ENCODE peak calls at places on chromosomes 7 and 10, in seven cellular contexts. M is SK-N-SH, I is HepG2, P is GM12891, D is K562, L is GM12878, N is H1. J is an unnamed sample.

GRCh38 chr10:118045842-118046490 is 775 bp downstream of the RAB11FIP2 start:
- DNase-seq in M (no peak), I (peak; percentile 15), P (no peak), D (no peak), L (peak; percentile 4), N (peak; percentile 75), J (peak; percentile 3)

GRCh38 chr7:138254444-138254843 is 178.2 kb downstream of the AKR1D1 start:
- DNase-seq in M (no peak), I (no peak), P (no peak), D (no peak), L (no peak), N (no peak), J (no peak)

GRCh38 chr10:1217237-1217587 is 161.0 kb downstream of the WDR37 start:
- DNase-seq in M (no peak), I (no peak), P (no peak), D (no peak), L (no peak), N (no peak), J (no peak)

GRCh38 chr7:27185013-27185707 is at the start of gene HOXA11:
- DNase-seq in M (no peak), I (no peak), P (no peak), D (no peak), L (no peak), N (peak; percentile 60), J (no peak)

GRCh38 chr7:151117565-151117964 is 31.3 kb downstream of the AGAP3 start:
- DNase-seq in M (no peak), I (no peak), P (no peak), D (no peak), L (no peak), N (no peak), J (no peak)

GRCh38 chr7:133512560-133512959 is 259.7 kb downstream of the EXOC4 start:
- DNase-seq in M (no peak), I (no peak), P (no peak), D (no peak), L (no peak), N (no peak), J (no peak)

GRCh38 chr10:59887972-59888640 is 18.2 kb downstream of the CCDC6 start:
- DNase-seq in M (no peak), I (no peak), P (no peak), D (no peak), L (no peak), N (no peak), J (no peak)

GRCh38 chr7:47087866-47088265 is 494.0 kb downstream of the TNS3 start:
- DNase-seq in M (no peak), I (no peak), P (no peak), D (no peak), L (no peak), N (no peak), J (no peak)

GRCh38 chr10:44385726-44386438 is 985 bp upstream of the CXCL12 start:
- DNase-seq in M (peak; percentile 47), I (no peak), P (no peak), D (no peak), L (no peak), N (peak; percentile 77), J (no peak)

GRCh38 chr10:66639351-66639750 is 286.5 kb upstream of the LRRTM3 start:
- DNase-seq in M (no peak), I (no peak), P (no peak), D (no peak), L (no peak), N (no peak), J (no peak)

GRCh38 chr10:95988702-95989101 is 54.7 kb upstream of the CCNJ start:
- DNase-seq in M (no peak), I (no peak), P (no peak), D (no peak), L (no peak), N (no peak), J (no peak)

GRCh38 chr10:35409808-35410207 is 73.5 kb downstream of the CCNY start:
- DNase-seq in M (no peak), I (peak; percentile 56), P (no peak), D (no peak), L (no peak), N (no peak), J (no peak)

GRCh38 chr7:156558198-156558597 is 82.4 kb upstream of the RNF32 start:
- DNase-seq in M (no peak), I (no peak), P (no peak), D (no peak), L (no peak), N (no peak), J (no peak)

GRCh38 chr7:156560075-156560474 is 80.5 kb upstream of the RNF32 start:
- DNase-seq in M (peak; percentile 48), I (peak; percentile 29), P (no peak), D (no peak), L (no peak), N (peak; percentile 67), J (no peak)

GRCh38 chr7:156560696-156561210 is 79.8 kb upstream of the RNF32 start:
- DNase-seq in M (no peak), I (no peak), P (no peak), D (no peak), L (no peak), N (no peak), J (no peak)

GRCh38 chr7:156556083-156556482 is 84.5 kb upstream of the RNF32 start:
- DNase-seq in M (no peak), I (no peak), P (no peak), D (no peak), L (no peak), N (no peak), J (no peak)

GRCh38 chr7:156559001-156559400 is 81.6 kb upstream of the RNF32 start:
- DNase-seq in M (no peak), I (no peak), P (no peak), D (no peak), L (no peak), N (no peak), J (no peak)
- TF ChIP-seq TAF1 in M (no peak), I (no peak), P (no peak), D (no peak), L (no peak), N (no peak), J (no peak)

GRCh38 chr7:125390866-125391265 is 461.2 kb upstream of the POT1 start:
- DNase-seq in M (no peak), I (no peak), P (no peak), D (no peak), L (no peak), N (no peak), J (no peak)
- TF ChIP-seq TAF1 in M (no peak), I (no peak), P (no peak), D (no peak), L (no peak), N (no peak), J (no peak)

DNA sequence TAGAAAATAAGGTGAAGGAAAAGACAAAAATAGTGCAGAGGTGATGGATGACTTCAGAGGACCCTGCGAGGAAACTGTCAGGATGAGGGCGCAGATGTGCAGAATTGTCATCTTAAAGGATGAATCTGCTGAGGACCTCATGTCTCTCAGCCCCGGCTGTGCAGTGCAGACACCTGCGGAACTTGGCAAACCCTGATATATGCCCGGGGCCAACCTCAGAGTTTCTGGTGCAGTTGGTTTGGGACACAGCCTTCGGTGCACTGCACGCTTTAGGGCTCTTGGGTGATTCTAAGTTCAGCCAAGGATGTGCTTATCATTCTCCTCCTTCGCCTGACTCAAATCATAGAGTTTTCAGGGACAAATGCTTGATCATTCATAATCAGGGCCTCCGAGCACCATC is 310.1 kb downstream of the TCERG1L start:
- DNase-seq in M (no peak), I (no peak), P (no peak), D (no peak), L (no peak), N (no peak), J (no peak)
- TF ChIP-seq TAF1 in M (no peak), I (no peak), P (no peak), D (no peak), L (no peak), N (no peak), J (no peak)

DNA sequence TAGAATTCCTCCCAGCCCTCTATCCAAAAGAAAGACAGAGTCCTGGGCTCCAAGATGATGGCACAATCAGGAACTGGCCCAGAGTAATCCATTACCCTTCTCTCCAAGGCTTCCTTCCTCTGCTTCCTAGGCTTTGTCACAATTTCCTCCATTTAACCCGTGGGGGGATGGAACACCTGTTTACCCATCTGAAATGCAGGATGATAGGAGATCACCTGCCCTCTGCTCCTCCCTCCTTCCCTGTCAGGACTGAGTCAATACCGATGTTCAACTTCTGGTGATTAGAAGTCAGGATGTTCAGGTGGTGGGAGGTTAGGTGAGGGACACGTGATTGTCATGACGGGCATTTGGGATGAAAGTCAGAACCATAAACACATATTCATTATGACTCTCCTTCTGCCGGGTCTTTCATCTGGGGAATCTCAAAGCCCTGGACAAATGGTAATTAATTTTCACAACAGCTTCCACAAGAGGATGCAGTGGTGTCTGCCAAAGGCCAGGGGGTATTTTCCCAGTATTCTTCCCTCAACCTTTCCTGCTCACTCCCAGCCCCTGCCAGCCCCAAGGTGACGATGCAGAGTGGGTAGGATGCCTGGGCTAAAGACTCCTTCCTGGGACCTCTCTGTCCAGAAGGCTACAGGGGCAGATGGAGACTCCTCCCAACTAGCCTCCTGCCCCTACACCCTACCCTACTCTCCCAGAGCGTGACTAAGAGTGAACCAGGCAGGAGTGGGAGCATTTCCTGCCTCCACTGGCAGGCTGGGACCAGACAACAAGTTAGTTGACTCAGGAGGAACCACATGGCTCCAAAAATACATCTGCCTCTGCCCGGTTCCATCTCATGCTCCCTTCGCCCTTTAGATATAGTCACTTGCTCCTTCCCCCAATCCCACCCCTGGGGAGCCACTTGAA is 27.9 kb downstream of the DUSP5 start:
- DNase-seq in M (no peak), I (no peak), P (no peak), D (no peak), L (no peak), N (no peak), J (no peak)
- TF ChIP-seq TAF1 in M (no peak), I (no peak), P (no peak), D (no peak), L (no peak), N (no peak), J (no peak)

DNA sequence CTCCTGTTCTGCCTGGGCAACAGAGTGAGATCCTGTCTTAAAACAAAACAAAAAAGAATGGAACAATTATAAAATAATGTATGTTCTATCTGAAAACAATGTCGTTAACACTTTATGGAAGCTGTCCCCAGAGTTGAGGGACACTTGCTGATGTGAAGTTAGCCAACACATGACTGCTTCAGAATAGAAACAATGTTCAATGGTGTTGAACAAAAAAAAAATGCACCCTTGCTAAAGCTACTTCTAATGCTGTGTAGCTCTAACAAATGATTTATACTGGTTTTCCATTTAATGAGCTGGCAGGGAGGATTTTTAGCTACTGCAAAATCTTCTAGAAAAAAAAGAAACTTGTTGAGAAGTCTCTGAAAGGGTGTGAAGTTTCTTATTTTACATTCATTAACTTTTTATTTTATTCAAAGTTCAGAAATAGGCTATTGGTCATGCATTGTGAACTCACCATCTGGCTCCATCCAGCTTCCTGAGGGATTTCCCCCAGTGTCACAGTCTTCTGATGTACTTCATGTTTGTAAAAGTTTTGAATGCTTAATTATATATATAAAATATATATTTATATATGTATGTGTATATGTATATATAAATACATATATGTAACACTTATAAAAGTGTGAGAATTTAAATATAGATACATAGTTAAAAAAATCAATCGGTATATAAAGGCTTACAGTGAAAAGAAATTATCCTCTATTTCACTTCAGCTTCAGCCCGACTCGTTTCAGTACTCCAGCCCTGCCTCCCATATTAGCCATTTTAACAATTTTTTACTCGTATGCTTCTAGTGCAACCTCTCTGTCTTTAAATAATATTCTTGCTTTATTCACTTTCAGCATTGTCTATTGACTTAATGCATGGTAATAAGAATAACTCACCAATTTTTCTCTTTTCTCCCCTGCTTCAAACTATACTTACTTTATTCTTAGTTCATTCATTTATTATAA is 35.0 kb downstream of the HDAC9 start:
- DNase-seq in M (no peak), I (no peak), P (no peak), D (no peak), L (no peak), N (no peak), J (no peak)
- TF ChIP-seq TAF1 in M (no peak), I (no peak), P (no peak), D (no peak), L (no peak), N (no peak), J (no peak)